ENCODE peak calls at places on chromosome 13, in five cellular contexts. B is fibroblast of mammary gland, F is mucosa of descending colon, S is GM06990, K is heart left ventricle. E is an unnamed sample.

GRCh38 chr13:34654203-34654602 is 287.9 kb upstream of the NBEA start:
- DNase-seq in B (peak; percentile 18), F (no peak), S (no peak), K (no peak), E (peak; percentile 2)

GRCh38 chr13:85819513-85819912 is 20.3 kb upstream of the SLITRK6 start:
- DNase-seq in B (no peak), F (no peak), S (no peak), K (no peak), E (no peak)

GRCh38 chr13:113320226-113320875 is 23.3 kb downstream of the LAMP1 start:
- DNase-seq in B (no peak), F (no peak), S (no peak), K (no peak), E (no peak)

GRCh38 chr13:97226013-97226412 is 3.9 kb downstream of the MBNL2 start:
- DNase-seq in B (no peak), F (peak; percentile 41), S (no peak), K (no peak), E (no peak)

GRCh38 chr13:20981370-20982095 is 79.0 kb upstream of the XPO4 start:
- DNase-seq in B (no peak), F (no peak), S (no peak), K (no peak), E (no peak)

GRCh38 chr13:21733475-21734311 is 62.8 kb downstream of the FGF9 start:
- DNase-seq in B (no peak), F (no peak), S (no peak), K (no peak), E (no peak)

GRCh38 chr13:33554919-33555791 is 262.8 kb upstream of the RFC3 start:
- DNase-seq in B (no peak), F (no peak), S (peak; percentile 40), K (no peak), E (no peak)

GRCh38 chr13:50969691-50970090 is 60.1 kb downstream of the RNASEH2B start:
- DNase-seq in B (no peak), F (no peak), S (no peak), K (no peak), E (no peak)

GRCh38 chr13:50700664-50701266 is 142.7 kb downstream of the DLEU7 start:
- DNase-seq in B (no peak), F (no peak), S (no peak), K (no peak), E (no peak)

GRCh38 chr13:58478858-58479257 is 847.3 kb downstream of the PCDH17 start:
- DNase-seq in B (no peak), F (no peak), S (no peak), K (no peak), E (no peak)
- TF ChIP-seq CTCF in B (no peak), F (no peak), S (no peak), K (no peak), E (no peak)

GRCh38 chr13:110109910-110110309 is 197.0 kb downstream of the COL4A1 start:
- DNase-seq in B (peak; percentile 96), F (peak; percentile 63), S (no peak), K (peak; percentile 89), E (peak; percentile 84)
- H3K4me3 ChIP-seq in B (no peak overlapping the region), F (no peak overlapping the region), S (no peak overlapping the region), K (no peak overlapping the region), E (no peak overlapping the region)

DNA sequence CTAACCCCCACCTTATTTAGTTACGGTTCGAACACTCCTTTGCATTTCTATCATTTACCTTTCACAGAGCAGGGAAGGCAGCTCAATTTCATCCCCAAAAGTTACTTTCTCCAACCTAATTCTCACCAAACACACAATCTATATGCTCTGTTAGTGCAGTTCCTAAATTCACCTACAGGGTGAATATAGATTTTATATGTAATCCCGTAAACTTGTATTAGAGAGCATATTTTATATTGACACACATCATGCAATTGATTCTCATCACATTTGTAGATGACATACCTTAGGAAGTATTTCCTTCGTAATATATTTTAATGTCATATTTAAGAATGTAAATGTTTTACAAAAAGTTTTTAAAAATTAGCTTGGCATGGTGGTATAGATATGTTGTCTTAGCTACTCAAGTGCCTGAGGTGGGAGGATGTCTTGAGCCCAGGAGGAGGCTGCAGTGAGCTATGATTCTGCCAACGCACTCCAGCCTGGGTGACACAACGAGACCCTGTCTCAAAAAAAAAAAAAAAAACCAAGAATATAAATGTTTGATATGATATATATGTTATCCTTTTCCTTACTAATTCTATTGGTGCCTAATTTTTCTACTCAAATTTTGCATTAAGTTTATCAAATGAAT is 57.3 kb upstream of the TNFRSF19 start:
- DNase-seq in B (no peak), F (no peak), S (no peak), K (no peak), E (no peak)
- TF ChIP-seq CTCF in B (peak; percentile 13), F (no peak), S (peak; percentile 1), K (no peak), E (peak; percentile 15)

GRCh38 chr13:71339010-71339409 is 528.0 kb downstream of the DACH1 start:
- DNase-seq in B (no peak), F (no peak), S (no peak), K (no peak), E (peak; percentile 3)

DNA sequence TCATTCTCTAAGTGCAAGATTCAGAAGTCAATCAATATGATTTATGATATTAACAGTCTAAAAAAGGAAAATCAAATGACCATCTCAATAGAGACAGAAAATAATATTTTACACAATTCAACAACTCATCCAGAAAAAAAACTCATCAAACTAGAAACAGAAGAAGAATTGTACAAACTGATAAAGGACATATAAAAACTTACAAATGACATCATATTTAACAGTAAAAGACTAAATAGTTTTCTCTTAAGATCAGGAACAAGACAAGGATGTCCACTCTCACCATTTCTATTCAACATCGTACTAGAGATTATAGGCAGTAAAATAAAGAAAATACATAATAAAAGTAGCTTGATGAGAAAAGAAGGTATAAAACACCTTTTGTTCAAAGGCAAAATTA is 527.3 kb downstream of the DACH1 start:
- DNase-seq in B (no peak), F (no peak), S (no peak), K (no peak), E (no peak)
- H3K4me3 ChIP-seq in B (no peak overlapping the region), F (no peak overlapping the region), S (no peak overlapping the region), K (no peak overlapping the region), E (no peak overlapping the region)

DNA sequence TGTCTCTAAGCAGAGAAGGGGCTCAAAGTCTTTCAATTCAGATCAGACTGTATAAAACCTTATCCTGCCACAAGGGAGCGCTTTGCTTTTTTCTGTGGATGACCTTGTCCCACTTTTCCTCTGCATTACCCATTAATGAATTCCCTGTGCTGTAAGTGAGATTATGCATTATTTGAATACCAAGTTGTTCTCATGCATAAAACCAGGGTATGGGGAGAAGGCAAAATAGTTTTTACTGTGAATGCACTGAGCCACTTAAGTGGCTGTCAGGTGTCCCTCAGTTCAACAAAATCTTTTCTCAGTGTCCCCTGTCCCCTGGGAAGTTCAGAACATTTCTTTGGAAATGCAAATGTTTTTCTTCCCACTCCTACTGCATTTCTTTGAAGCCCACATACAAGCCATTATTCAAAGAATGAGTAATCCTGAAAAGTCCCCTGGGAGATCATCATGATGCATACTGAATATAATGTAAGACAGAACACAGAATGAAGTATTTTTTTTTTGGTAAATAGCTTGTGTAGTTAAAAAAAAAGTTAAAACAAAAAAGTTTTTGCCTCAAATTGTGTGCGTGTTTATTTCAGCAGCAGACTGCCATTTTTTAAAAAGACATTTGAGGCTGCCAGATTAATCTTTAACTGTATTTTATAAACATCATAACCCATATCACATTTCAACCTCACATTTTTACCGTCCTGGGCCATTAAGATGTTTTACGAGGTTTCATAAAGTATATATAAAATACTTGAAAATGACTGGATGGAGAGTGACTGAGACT is 506.7 kb upstream of the PCDH9 start:
- DNase-seq in B (peak; percentile 92), F (no peak), S (no peak), K (no peak), E (peak; percentile 33)
- TF ChIP-seq CTCF in B (peak; percentile 46), F (no peak), S (no peak), K (no peak), E (no peak)

DNA sequence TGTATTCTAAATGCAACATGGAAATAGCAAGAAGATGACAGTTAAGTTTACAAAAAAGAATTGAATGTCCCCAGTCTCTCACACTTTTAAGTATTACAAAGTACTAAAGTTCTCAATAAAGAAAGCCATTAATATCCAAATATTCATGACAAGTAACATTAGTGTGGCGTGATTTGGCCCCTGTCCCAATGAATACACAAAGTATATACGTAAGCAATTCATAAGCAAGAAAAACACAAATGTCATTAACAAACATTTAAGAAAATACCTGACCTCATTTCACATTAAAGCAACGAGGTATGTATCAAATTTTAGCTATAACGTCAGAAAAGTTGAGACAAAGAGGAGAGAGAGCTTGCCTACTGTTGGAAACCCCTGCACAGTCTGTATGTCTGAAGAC is 241.9 kb upstream of the IRS2 start:
- DNase-seq in B (no peak), F (no peak), S (no peak), K (no peak), E (no peak)
- H3K4me3 ChIP-seq in B (no peak overlapping the region), F (no peak overlapping the region), S (no peak overlapping the region), K (no peak overlapping the region), E (no peak overlapping the region)

E was measured in fibroblast of villous mesenchyme.